ENCODE peak calls at places on chromosome 1, in seven cellular contexts. B is uterus, N is HCT116, D is SW 1271, U is RPMI8226, R is BE2C, S is hypothalamus. Y is an unnamed sample.
A peak's percentile ranks its signal among the peaks of the same experiment; 100 is the strongest.

GRCh38 chr1:205440476-205441317 is 15.1 kb downstream of the BLACAT1 start:
- DNase-seq in U (peak; percentile 87), B (peak; percentile 49), D (no peak), N (peak; percentile 85), R (no peak), S (no peak), Y (no peak)

GRCh38 chr1:195761102-195761501 is 847.1 kb downstream of the KCNT2 start:
- DNase-seq in U (no peak), S (no peak), B (no peak), N (no peak), R (no peak), D (no peak), Y (no peak)

GRCh38 chr1:35448344-35448801 is 108.8 kb downstream of the KIAA0319L start:
- DNase-seq in S (no peak), R (no peak), D (no peak), N (no peak), B (no peak), U (no peak), Y (no peak)

GRCh38 chr1:11738096-11738495 is 2.2 kb downstream of the AGTRAP start:
- DNase-seq in B (no peak), N (no peak), S (no peak), R (no peak), U (no peak), D (no peak), Y (no peak)

GRCh38 chr1:92444351-92444750 is 42.4 kb downstream of the GFI1 start:
- DNase-seq in B (no peak), N (no peak), U (no peak), D (no peak), S (no peak), R (no peak), Y (no peak)

GRCh38 chr1:65083263-65083896 is 64.6 kb upstream of the AK4 start:
- DNase-seq in B (no peak), N (no peak), S (no peak), R (no peak), U (no peak), D (no peak), Y (no peak)

GRCh38 chr1:182069028-182069466 is 7.5 kb upstream of the ZNF648 start:
- DNase-seq in D (no peak), N (peak; percentile 18), U (peak; percentile 73), S (peak; percentile 23), R (peak; percentile 65), B (peak; percentile 64), Y (peak; percentile 77)

GRCh38 chr1:160629286-160630210 is 17.3 kb downstream of the SLAMF1 start:
- DNase-seq in D (no peak), U (peak; percentile 83), R (no peak), N (no peak), S (no peak), B (no peak), Y (no peak)

GRCh38 chr1:76269175-76269574 is 194.6 kb downstream of the ST6GALNAC3 start:
- DNase-seq in U (peak; percentile 50), S (no peak), R (peak; percentile 34), B (no peak), D (no peak), N (no peak), Y (no peak)

GRCh38 chr1:178581351-178581951 is 68.5 kb downstream of the TEX35 start:
- DNase-seq in R (no peak), S (no peak), B (no peak), N (no peak), D (no peak), U (peak; percentile 57), Y (no peak)

GRCh38 chr1:75954594-75954993 is 22.4 kb upstream of the ASB17 start:
- DNase-seq in B (no peak), N (no peak), S (no peak), R (no peak), D (no peak), U (no peak), Y (no peak)

GRCh38 chr1:11989669-11990068 is 9.4 kb downstream of the MFN2 start:
- DNase-seq in S (no peak), D (no peak), R (no peak), U (no peak), B (no peak), N (no peak), Y (no peak)

GRCh38 chr1:109777980-109778625 is 14.4 kb upstream of the EPS8L3 start:
- DNase-seq in U (no peak), B (no peak), N (no peak), D (no peak), S (no peak), R (no peak), Y (no peak)

GRCh38 chr1:207910678-207911354 is at the start of gene CD34:
- DNase-seq in D (no peak), U (no peak), S (no peak), N (no peak), R (peak; percentile 50), B (peak; percentile 80), Y (peak; percentile 25)

GRCh38 chr1:20711285-20712209 is 6.3 kb downstream of the KIF17 start:
- DNase-seq in U (no peak), N (no peak), B (no peak), S (peak; percentile 30), D (no peak), R (peak; percentile 62), Y (peak; percentile 61)

GRCh38 chr1:89688607-89689006 is 55.7 kb downstream of the LRRC8C start:
- DNase-seq in B (no peak), R (no peak), N (no peak), S (no peak), D (no peak), U (no peak), Y (no peak)

GRCh38 chr1:39919545-39919944 is 17.8 kb upstream of the MYCL start:
- DNase-seq in R (peak; percentile 36), U (peak; percentile 85), D (no peak), N (peak; percentile 68), S (no peak), B (no peak), Y (no peak)

GRCh38 chr1:11072216-11072917 is 12.5 kb upstream of the SRM start:
- DNase-seq in U (no peak), S (no peak), N (no peak), B (no peak), D (no peak), R (no peak), Y (no peak)

GRCh38 chr1:201228011-201228983 is 37.7 kb downstream of the IGFN1 start:
- DNase-seq in D (no peak), R (no peak), B (no peak), S (no peak), N (no peak), U (no peak), Y (no peak)

GRCh38 chr1:36346741-36347370 is 23.4 kb upstream of the EVA1B start:
- DNase-seq in S (no peak), D (no peak), N (no peak), U (no peak), R (no peak), B (no peak), Y (no peak)

GRCh38 chr1:28910379-28911125 is 3.8 kb upstream of the EPB41 start:
- DNase-seq in R (peak; percentile 18), D (no peak), U (no peak), B (no peak), N (no peak), S (no peak), Y (no peak)

GRCh38 chr1:151371744-151372410 is 628 bp downstream of the SELENBP1 start:
- DNase-seq in B (peak; percentile 68), N (no peak), R (peak; percentile 58), U (no peak), D (no peak), S (peak; percentile 42), Y (no peak)

GRCh38 chr1:45557422-45557944 is 6.9 kb downstream of the AKR1A1 start:
- DNase-seq in N (no peak), S (no peak), D (no peak), R (no peak), B (no peak), U (peak; percentile 71), Y (no peak)

GRCh38 chr1:27503961-27504587 is 14.1 kb upstream of the WASF2 start:
- DNase-seq in S (no peak), R (no peak), N (no peak), D (no peak), U (no peak), B (peak; percentile 42), Y (no peak)

GRCh38 chr1:15939181-15940109 is 36.5 kb downstream of the ZBTB17 start:
- DNase-seq in D (no peak), S (no peak), B (peak; percentile 23), U (no peak), N (no peak), R (peak; percentile 62), Y (no peak)

GRCh38 chr1:153960206-153960605 is 1.8 kb upstream of the CRTC2 start:
- DNase-seq in B (no peak), R (no peak), D (no peak), U (no peak), N (no peak), S (no peak), Y (no peak)

GRCh38 chr1:81053826-81054225 is 746.9 kb upstream of the ADGRL2 start:
- DNase-seq in U (no peak), N (no peak), B (no peak), S (no peak), D (no peak), R (peak; percentile 6), Y (no peak)

GRCh38 chr1:111364690-111365089 is 62.8 kb downstream of the OVGP1 start:
- DNase-seq in N (no peak), R (no peak), S (no peak), D (no peak), U (no peak), B (no peak), Y (no peak)

GRCh38 chr1:185823471-185823870 is 89.3 kb downstream of the HMCN1 start:
- DNase-seq in S (no peak), N (no peak), B (no peak), R (no peak), D (no peak), U (no peak), Y (no peak)

GRCh38 chr1:50343323-50343722 is 79.9 kb downstream of the DMRTA2 start:
- DNase-seq in U (no peak), R (no peak), D (no peak), B (no peak), S (no peak), N (no peak), Y (no peak)

GRCh38 chr1:62299426-62300200 is 19.6 kb downstream of the KANK4 start:
- DNase-seq in N (no peak), D (no peak), U (no peak), S (no peak), B (no peak), R (no peak), Y (peak; percentile 39)

GRCh38 chr1:48003741-48004503 is 6.7 kb upstream of the TRABD2B start:
- DNase-seq in N (no peak), R (peak; percentile 33), S (no peak), U (no peak), B (no peak), D (no peak), Y (no peak)

GRCh38 chr1:184974086-184974836 is at the start of gene NIBAN1:
- DNase-seq in U (peak; percentile 47), B (peak; percentile 73), N (peak; percentile 15), D (no peak), S (no peak), R (peak; percentile 15), Y (peak; percentile 21)